ENCODE peak calls at places on chromosomes 1 and 21, in four cellular contexts. X is brain microvascular endothelial cell, V is OCI-LY7, R is GM13976. C is an unnamed sample.

GRCh38 chr1:83512371-83513004 is 486.4 kb downstream of the TTLL7 start:
- DNase-seq in R (no peak), X (no peak), V (no peak), C (no peak)

GRCh38 chr1:207029991-207030521 is 2.5 kb downstream of the C1orf116 start:
- DNase-seq in V (no peak), X (no peak), R (no peak), C (no peak)

GRCh38 chr1:20732071-20732587 is 374 bp downstream of the SH2D5 start:
- DNase-seq in X (peak; percentile 19), V (peak; percentile 67), R (peak; percentile 86), C (peak; percentile 72)

GRCh38 chr1:245160288-245160687 is 5.5 kb downstream of the KIF26B start:
- DNase-seq in V (no peak), X (no peak), R (no peak), C (no peak)

GRCh38 chr1:25978404-25978803 is 19.5 kb downstream of the PAFAH2 start:
- DNase-seq in X (no peak), R (no peak), V (no peak), C (no peak)

GRCh38 chr21:35619184-35619583 is 441.1 kb downstream of the SETD4 start:
- DNase-seq in V (no peak), X (peak; percentile 89), R (no peak), C (no peak)

GRCh38 chr1:39105061-39105840 is 79.1 kb downstream of the NDUFS5 start:
- DNase-seq in V (peak; percentile 19), R (peak; percentile 82), X (no peak), C (peak; percentile 56)

GRCh38 chr1:29090937-29091618 is 32.6 kb downstream of the TMEM200B start:
- DNase-seq in V (no peak), R (no peak), X (no peak), C (no peak)

GRCh38 chr21:33684923-33685560 is 42.7 kb downstream of the ITSN1 start:
- DNase-seq in V (no peak), R (no peak), X (peak; percentile 27), C (no peak)

GRCh38 chr1:170126691-170127090 is 19.1 kb upstream of the NTMT2 start:
- DNase-seq in R (peak; percentile 46), X (peak; percentile 91), V (no peak), C (no peak)

GRCh38 chr1:91672601-91673161 is 172.0 kb downstream of the CDC7 start:
- DNase-seq in X (no peak), V (no peak), R (no peak), C (peak; percentile 28)

GRCh38 chr21:35370671-35371070 is 321.6 kb upstream of the RUNX1 start:
- DNase-seq in V (no peak), R (no peak), X (no peak), C (no peak)

GRCh38 chr21:18716578-18717138 is 313.1 kb upstream of the TMPRSS15 start:
- DNase-seq in X (no peak), R (no peak), V (no peak), C (no peak)

GRCh38 chr21:36773111-36773510 is 74.2 kb downstream of the SIM2 start:
- DNase-seq in R (no peak), V (no peak), X (peak; percentile 41), C (no peak)

GRCh38 chr1:165637427-165637826 is 6.4 kb downstream of the MGST3 start:
- DNase-seq in V (no peak), R (no peak), X (no peak), C (no peak)

GRCh38 chr1:22176258-22176657 is 33.4 kb upstream of the WNT4 start:
- DNase-seq in V (peak; percentile 7), X (no peak), R (peak; percentile 86), C (peak; percentile 64)

GRCh38 chr1:154423303-154423987 is 18.3 kb downstream of the IL6R start:
- DNase-seq in X (no peak), V (no peak), R (no peak), C (peak; percentile 74)

GRCh38 chr1:186754542-186755150 is 74.1 kb upstream of the PLA2G4A start:
- DNase-seq in R (no peak), V (no peak), X (no peak), C (no peak)

GRCh38 chr1:86015375-86015774 is 141.2 kb downstream of the COL24A1 start:
- DNase-seq in X (no peak), R (no peak), V (no peak), C (no peak)

GRCh38 chr1:20483833-20484525 is 2.0 kb downstream of the CAMK2N1 start:
- DNase-seq in R (no peak), X (no peak), V (no peak), C (no peak)

GRCh38 chr21:25929859-25930520 is 195.2 kb downstream of the GABPA start:
- DNase-seq in R (no peak), X (peak; percentile 56), V (no peak), C (no peak)

GRCh38 chr1:171935664-171936063 is 94.4 kb downstream of the DNM3 start:
- DNase-seq in V (no peak), R (no peak), X (no peak), C (no peak)

GRCh38 chr1:27332536-27333281 is 9.1 kb upstream of the SYTL1 start:
- DNase-seq in V (peak; percentile 54), R (peak; percentile 82), X (no peak), C (peak; percentile 73)

GRCh38 chr1:109933856-109934711 is 23.4 kb downstream of the CSF1 start:
- DNase-seq in R (peak; percentile 19), X (peak; percentile 82), V (no peak), C (peak; percentile 33)

GRCh38 chr1:71231751-71232150 is 150.9 kb upstream of the ZRANB2 start:
- DNase-seq in V (no peak), R (no peak), X (no peak), C (no peak)
- TF ChIP-seq CTCF in V (no peak), R (no peak), X (no peak), C (no peak)

GRCh38 chr1:200977071-200977754 is 46.3 kb downstream of the KIF21B start:
- DNase-seq in R (no peak), V (no peak), X (no peak), C (no peak)
- TF ChIP-seq CTCF in R (no peak), V (no peak), X (no peak), C (no peak)

GRCh38 chr1:57019240-57019805 is 53.5 kb upstream of the C8B start:
- DNase-seq in X (no peak), V (no peak), R (no peak), C (no peak)

GRCh38 chr1:57026942-57027341 is 61.1 kb upstream of the C8B start:
- DNase-seq in V (no peak), X (no peak), R (no peak), C (no peak)

DNA sequence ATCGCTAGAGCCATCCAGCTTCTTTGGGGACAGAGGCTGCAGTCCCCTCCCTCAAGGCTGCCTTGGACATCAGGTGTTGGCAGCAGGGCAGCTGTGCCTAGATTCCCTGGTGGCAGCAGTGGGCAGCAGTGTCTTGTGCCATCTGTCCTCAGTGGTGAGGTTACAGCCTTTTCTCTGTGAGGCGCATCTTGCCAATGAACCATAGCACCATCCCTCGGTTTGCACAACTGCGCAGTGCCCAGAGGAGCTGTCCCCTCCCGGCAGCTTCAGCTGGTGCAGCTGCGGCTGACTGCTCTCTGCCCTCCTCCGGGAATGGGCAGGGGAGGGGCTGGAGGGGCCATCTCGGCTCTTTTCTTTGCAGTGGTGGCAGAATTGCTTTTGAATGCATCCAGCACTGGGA is 59.0 kb upstream of the C8B start:
- DNase-seq in V (no peak), R (no peak), X (no peak), C (no peak)
- TF ChIP-seq CTCF in V (no peak), R (no peak), X (no peak), C (no peak)

GRCh38 chr1:34929853-34930701 is 627 bp upstream of the DLGAP3 start:
- DNase-seq in X (no peak), V (no peak), R (no peak), C (no peak)
- TF ChIP-seq CTCF in X (no peak), V (no peak), R (no peak), C (no peak)

DNA sequence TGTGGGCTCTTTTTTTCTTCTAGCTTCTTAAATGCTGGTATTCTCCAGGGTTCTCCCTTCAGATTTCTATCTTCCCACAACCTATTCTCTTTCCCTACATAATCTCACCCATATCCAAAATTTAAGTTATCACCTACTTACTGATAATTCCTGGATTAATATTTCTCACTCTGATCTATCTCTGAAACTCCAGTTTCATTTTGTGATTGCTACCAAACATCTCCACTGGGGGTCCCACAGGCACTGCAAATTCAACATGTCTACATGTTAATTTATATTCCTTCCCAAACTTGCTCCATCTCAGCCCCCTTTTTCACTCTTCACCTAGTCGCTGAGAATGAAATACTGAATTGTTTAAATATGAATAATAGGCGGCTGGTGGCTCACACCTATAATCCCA is 9.9 kb upstream of the C1orf141 start:
- DNase-seq in X (no peak), R (peak; percentile 40), V (peak; percentile 17), C (peak; percentile 58)
- TF ChIP-seq CTCF in X (peak; percentile 66), R (peak; percentile 38), V (peak; percentile 74), C (peak; percentile 77)

GRCh38 chr1:241606544-241606943 is 33.6 kb downstream of the CHML start:
- DNase-seq in R (no peak), X (no peak), V (no peak), C (no peak)

GRCh38 chr1:241608379-241609033 is 31.7 kb downstream of the CHML start:
- DNase-seq in X (peak; percentile 66), V (no peak), R (no peak), C (no peak)

GRCh38 chr1:241603626-241604337 is 36.4 kb downstream of the CHML start:
- DNase-seq in X (peak; percentile 48), R (no peak), V (no peak), C (no peak)

GRCh38 chr1:241607497-241607896 is 32.7 kb downstream of the CHML start:
- DNase-seq in X (no peak), R (no peak), V (no peak), C (no peak)

DNA sequence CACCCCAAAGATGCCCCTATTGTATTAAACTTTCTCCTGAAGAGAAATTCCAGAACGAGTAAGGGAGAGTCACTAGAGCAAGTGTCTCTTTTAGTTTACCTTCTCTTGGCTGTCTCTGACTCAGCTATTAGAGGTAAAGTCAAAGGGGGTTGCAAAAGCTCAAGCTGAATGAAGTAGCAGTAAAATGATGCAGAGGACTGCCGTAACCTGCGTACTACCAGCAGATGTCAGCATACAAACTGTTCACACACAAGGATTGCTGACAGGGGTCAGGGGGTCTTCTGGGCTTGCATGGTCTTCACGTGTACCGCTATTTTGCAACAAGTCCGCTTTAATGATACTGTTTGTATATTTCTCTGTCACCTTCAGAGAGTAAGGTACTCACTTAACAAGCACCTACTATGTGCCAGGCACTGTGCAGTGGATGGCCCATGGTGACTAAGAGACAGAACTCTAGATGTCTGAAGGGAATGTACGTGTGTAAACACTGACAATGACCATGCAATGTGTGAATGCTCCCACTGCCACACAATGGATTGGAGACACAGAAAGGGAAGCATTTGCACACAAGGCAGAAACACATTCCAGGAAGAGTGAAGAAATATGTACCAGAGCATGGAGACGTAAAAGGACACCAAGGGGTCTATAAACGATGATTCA is 34.9 kb downstream of the CHML start:
- DNase-seq in V (peak; percentile 29), R (no peak), X (no peak), C (no peak)
- TF ChIP-seq CTCF in V (peak; percentile 74), R (no peak), X (peak; percentile 50), C (no peak)

GRCh38 chr1:11685210-11685752 is 4.3 kb upstream of the MAD2L2 start:
- DNase-seq in R (no peak), V (no peak), X (no peak), C (no peak)
- TF ChIP-seq CTCF in R (no peak), V (peak; percentile 57), X (no peak), C (no peak)

C was measured in activated CD8-positive, alpha-beta T cell treated with anti-CD3 and anti-CD28 coated beads for 36 hours.